ENCODE peak calls at places on chromosomes 11 and 22, in six cellular contexts. N is fibroblast of mammary gland; M is stimulated activated CD4-positive, alpha-beta T cell treated with anti-CD3 and anti-CD28 coated beads, Interleukin-12 subunit alpha, Interleukin-12 subunit beta, amount 100 ng/mL, for 24 hours; I is type B pancreatic cell; O is stimulated activated CD8-positive, alpha-beta memory T cell treated with anti-CD3 and anti-CD28 coated beads, Interleukin-4, amount 100 ng/mL, for 24 hours; B is right lobe of liver. R is an unnamed sample.

GRCh38 chr11:2590131-2590950 is 109.5 kb downstream of the KCNQ1OT1 start:
- DNase-seq in N (no peak), M (no peak), I (no peak), O (no peak), B (peak; percentile 15), R (no peak)

GRCh38 chr11:86672007-86672621 is at the start of gene ME3:
- DNase-seq in N (peak; percentile 49), M (peak; percentile 18), I (peak; percentile 74), O (no peak), B (peak; percentile 78), R (no peak)

GRCh38 chr11:93820085-93820710 is 30.2 kb downstream of the VSTM5 start:
- DNase-seq in N (no peak), M (no peak), I (no peak), O (no peak), B (no peak), R (no peak)

GRCh38 chr22:28243539-28243938 is 324.5 kb upstream of the PITPNB start:
- DNase-seq in N (peak; percentile 42), M (no peak), I (no peak), O (no peak), B (no peak), R (no peak)

GRCh38 chr11:86588566-86589090 is 83.8 kb downstream of the ME3 start:
- DNase-seq in N (no peak), M (no peak), I (no peak), O (no peak), B (no peak), R (no peak)

GRCh38 chr22:46374663-46375474 is 39.4 kb downstream of the TRMU start:
- DNase-seq in N (no peak), M (no peak), I (no peak), O (no peak), B (no peak), R (no peak)

GRCh38 chr11:95338430-95338991 is 107.5 kb upstream of the SESN3 start:
- DNase-seq in N (peak; percentile 70), M (no peak), I (no peak), O (no peak), B (peak; percentile 71), R (no peak)

GRCh38 chr11:67731583-67731982 is 57.2 kb upstream of the ALDH3B2 start:
- DNase-seq in N (no peak), M (no peak), I (no peak), O (no peak), B (no peak), R (no peak)

GRCh38 chr22:19291218-19291579 is 320 bp downstream of the CLTCL1 start:
- DNase-seq in N (no peak), M (no peak), I (peak; percentile 76), O (no peak), B (peak; percentile 57), R (peak; percentile 9)

GRCh38 chr11:19938051-19938856 is 222.0 kb downstream of the DBX1 start:
- DNase-seq in N (peak; percentile 65), M (no peak), I (no peak), O (peak; percentile 7), B (no peak), R (peak; percentile 72)

GRCh38 chr11:128757235-128757711 is 63.4 kb downstream of the FLI1 start:
- DNase-seq in N (peak; percentile 34), M (peak; percentile 35), I (no peak), O (peak; percentile 47), B (no peak), R (peak; percentile 60)

GRCh38 chr11:69344570-69345145 is 50.7 kb downstream of the MYEOV start:
- DNase-seq in N (no peak), M (no peak), I (peak; percentile 16), O (no peak), B (no peak), R (no peak)

GRCh38 chr11:23990346-23990745 is 506.5 kb upstream of the LUZP2 start:
- DNase-seq in N (no peak), M (no peak), I (no peak), O (no peak), B (no peak), R (peak; percentile 27)

GRCh38 chr11:9385288-9385902 is 943 bp downstream of the IPO7 start:
- DNase-seq in N (no peak), M (no peak), I (no peak), O (no peak), B (no peak), R (no peak)

GRCh38 chr11:17846852-17847453 is 112.4 kb downstream of the KCNC1 start:
- DNase-seq in N (peak; percentile 69), M (no peak), I (no peak), O (no peak), B (no peak), R (peak; percentile 58)

GRCh38 chr11:60159868-60160267 is 23.0 kb downstream of the MS4A6A start:
- DNase-seq in N (no peak), M (no peak), I (no peak), O (no peak), B (no peak), R (no peak)

GRCh38 chr11:72764503-72764902 is 12.3 kb upstream of the ARAP1 start:
- DNase-seq in N (no peak), M (no peak), I (no peak), O (no peak), B (no peak), R (no peak)

GRCh38 chr11:33454264-33454663 is 197.1 kb downstream of the HIPK3 start:
- DNase-seq in N (no peak), M (no peak), I (no peak), O (no peak), B (no peak), R (no peak)

GRCh38 chr11:67382481-67383136 is 9.2 kb upstream of the RAD9A start:
- DNase-seq in N (peak; percentile 78), M (peak; percentile 66), I (peak; percentile 86), O (peak; percentile 72), B (peak; percentile 81), R (peak; percentile 83)

GRCh38 chr11:119376197-119376847 is 5.2 kb downstream of the USP2 start:
- DNase-seq in N (no peak), M (no peak), I (peak; percentile 72), O (no peak), B (peak; percentile 92), R (peak; percentile 73)

GRCh38 chr11:85249482-85249881 is 377.7 kb downstream of the DLG2 start:
- DNase-seq in N (no peak), M (no peak), I (no peak), O (no peak), B (no peak), R (no peak)

GRCh38 chr11:61966673-61967176 is 709 bp downstream of the FTH1 start:
- DNase-seq in N (no peak), M (no peak), I (peak; percentile 58), O (peak; percentile 15), B (peak; percentile 56), R (peak; percentile 64)

GRCh38 chr11:12880327-12880726 is 128.8 kb upstream of the RASSF10 start:
- DNase-seq in N (no peak), M (no peak), I (no peak), O (no peak), B (no peak), R (no peak)

GRCh38 chr11:71342951-71343827 is 90.8 kb upstream of the SHANK2 start:
- DNase-seq in N (peak; percentile 36), M (no peak), I (no peak), O (peak; percentile 1), B (peak; percentile 68), R (peak; percentile 46)

GRCh38 chr11:107702723-107703122 is 9.1 kb downstream of the SLN start:
- DNase-seq in N (no peak), M (no peak), I (no peak), O (no peak), B (no peak), R (no peak)

GRCh38 chr22:42993651-42994275 is 21.2 kb downstream of the PACSIN2 start:
- DNase-seq in N (peak; percentile 65), M (no peak), I (no peak), O (no peak), B (no peak), R (peak; percentile 73)

GRCh38 chr22:20438066-20438677 is 547 bp upstream of the SCARF2 start:
- DNase-seq in N (no peak), M (no peak), I (no peak), O (no peak), B (peak; percentile 55), R (no peak)

GRCh38 chr11:46351606-46352005 is 4.3 kb downstream of the DGKZ start:
- DNase-seq in N (no peak), M (no peak), I (no peak), O (no peak), B (no peak), R (no peak)

GRCh38 chr22:46079093-46079860 is 71.0 kb upstream of the PPARA start:
- DNase-seq in N (no peak), M (no peak), I (no peak), O (no peak), B (peak; percentile 39), R (no peak)

GRCh38 chr22:40451230-40451629 is 80.8 kb downstream of the SGSM3 start:
- DNase-seq in N (no peak), M (no peak), I (no peak), O (no peak), B (no peak), R (no peak)

GRCh38 chr22:30542811-30543188 is 3.7 kb downstream of the SEC14L6 start:
- DNase-seq in N (no peak), M (no peak), I (no peak), O (no peak), B (no peak), R (no peak)

GRCh38 chr11:67275606-67276409 is 9.5 kb downstream of the GRK2 start:
- DNase-seq in N (no peak), M (no peak), I (no peak), O (no peak), B (no peak), R (no peak)

GRCh38 chr11:132337819-132338416 is 967.5 kb downstream of the NTM start:
- DNase-seq in N (no peak), M (no peak), I (no peak), O (no peak), B (no peak), R (no peak)

GRCh38 chr22:41177626-41178424 is 27.3 kb upstream of the L3MBTL2 start:
- DNase-seq in N (no peak), M (no peak), I (peak; percentile 57), O (no peak), B (peak; percentile 64), R (no peak)

GRCh38 chr11:8256271-8257002 is 7.2 kb downstream of the LMO1 start:
- DNase-seq in N (no peak), M (no peak), I (peak; percentile 47), O (no peak), B (no peak), R (no peak)

GRCh38 chr11:13687271-13687670 is 18.8 kb downstream of the FAR1 start:
- DNase-seq in N (no peak), M (no peak), I (no peak), O (no peak), B (no peak), R (no peak)

GRCh38 chr11:118304227-118304808 is at the start of gene CD3E:
- DNase-seq in N (no peak), M (peak; percentile 55), I (no peak), O (no peak), B (no peak), R (no peak)

GRCh38 chr22:27213766-27214581 is 556.6 kb downstream of the MIAT start:
- DNase-seq in N (peak; percentile 52), M (no peak), I (no peak), O (no peak), B (no peak), R (no peak)

R was measured in MCF 10A.